ENCODE peak calls at places on chromosomes 7 and 10, in five cellular contexts. One of them, this sample, is unnamed.

GRCh38 chr7:3867847-3868246 is 566.8 kb downstream of the SDK1 start:
- DNase-seq in astrocyte of the spinal cord: no peak
- DNase-seq in IMR-90: peak
- DNase-seq in AG04450: peak
- DNase-seq in choroid plexus epithelial cell: peak
- DNase-seq in this sample: peak

GRCh38 chr7:123548406-123548805 is 9.2 kb downstream of the NDUFA5 start:
- DNase-seq in astrocyte of the spinal cord: no peak
- DNase-seq in IMR-90: no peak
- DNase-seq in AG04450: no peak
- DNase-seq in choroid plexus epithelial cell: no peak
- DNase-seq in this sample: no peak

GRCh38 chr7:99953649-99954048 is 22.2 kb downstream of the AZGP1 start:
- DNase-seq in astrocyte of the spinal cord: no peak
- DNase-seq in IMR-90: peak
- DNase-seq in AG04450: no peak
- DNase-seq in choroid plexus epithelial cell: peak
- DNase-seq in this sample: peak

GRCh38 chr7:52257890-52258289 is 777.5 kb upstream of the POM121L12 start:
- DNase-seq in astrocyte of the spinal cord: no peak
- DNase-seq in IMR-90: no peak
- DNase-seq in AG04450: no peak
- DNase-seq in choroid plexus epithelial cell: no peak
- DNase-seq in this sample: no peak

GRCh38 chr10:1536341-1536740 is 201.0 kb downstream of the ADARB2 start:
- DNase-seq in astrocyte of the spinal cord: no peak
- DNase-seq in IMR-90: no peak
- DNase-seq in AG04450: no peak
- DNase-seq in choroid plexus epithelial cell: no peak
- DNase-seq in this sample: no peak

GRCh38 chr7:29091121-29091601 is 55.2 kb downstream of the CPVL start:
- DNase-seq in astrocyte of the spinal cord: no peak
- DNase-seq in IMR-90: no peak
- DNase-seq in AG04450: no peak
- DNase-seq in choroid plexus epithelial cell: peak
- DNase-seq in this sample: no peak

GRCh38 chr7:103447073-103447960 is 1.3 kb upstream of the SLC26A5 start:
- DNase-seq in astrocyte of the spinal cord: peak
- DNase-seq in IMR-90: peak
- DNase-seq in AG04450: peak
- DNase-seq in choroid plexus epithelial cell: peak
- DNase-seq in this sample: peak

GRCh38 chr10:118734477-118734876 is 20.3 kb downstream of the CACUL1 start:
- DNase-seq in astrocyte of the spinal cord: no peak
- DNase-seq in IMR-90: no peak
- DNase-seq in AG04450: no peak
- DNase-seq in choroid plexus epithelial cell: peak
- DNase-seq in this sample: peak

GRCh38 chr7:50818324-50818723 is 35.6 kb upstream of the GRB10 start:
- DNase-seq in astrocyte of the spinal cord: no peak
- DNase-seq in IMR-90: no peak
- DNase-seq in AG04450: no peak
- DNase-seq in choroid plexus epithelial cell: no peak
- DNase-seq in this sample: no peak

GRCh38 chr7:140165422-140165821 is 11.4 kb downstream of the KDM7A start:
- DNase-seq in astrocyte of the spinal cord: peak
- DNase-seq in IMR-90: peak
- DNase-seq in AG04450: peak
- DNase-seq in choroid plexus epithelial cell: peak
- DNase-seq in this sample: peak

GRCh38 chr7:14305233-14305866 is 315.9 kb upstream of the ETV1 start:
- DNase-seq in astrocyte of the spinal cord: no peak
- DNase-seq in IMR-90: no peak
- DNase-seq in AG04450: no peak
- DNase-seq in choroid plexus epithelial cell: peak
- DNase-seq in this sample: peak

GRCh38 chr10:8013619-8014018 is 40.9 kb upstream of the GATA3 start:
- DNase-seq in astrocyte of the spinal cord: no peak
- DNase-seq in IMR-90: no peak
- DNase-seq in AG04450: no peak
- DNase-seq in choroid plexus epithelial cell: no peak
- DNase-seq in this sample: no peak

GRCh38 chr10:102602272-102603045 is 41.8 kb upstream of the TRIM8 start:
- DNase-seq in astrocyte of the spinal cord: no peak
- DNase-seq in IMR-90: no peak
- DNase-seq in AG04450: no peak
- DNase-seq in choroid plexus epithelial cell: peak
- DNase-seq in this sample: peak

GRCh38 chr7:150357771-150358427 is 10.7 kb upstream of the REPIN1 start:
- DNase-seq in astrocyte of the spinal cord: no peak
- DNase-seq in IMR-90: no peak
- DNase-seq in AG04450: no peak
- DNase-seq in choroid plexus epithelial cell: no peak
- DNase-seq in this sample: no peak

GRCh38 chr10:119427263-119427864 is 115.2 kb downstream of the RGS10 start:
- DNase-seq in astrocyte of the spinal cord: no peak
- DNase-seq in IMR-90: no peak
- DNase-seq in AG04450: no peak
- DNase-seq in choroid plexus epithelial cell: no peak
- DNase-seq in this sample: no peak

GRCh38 chr10:44973323-44974081 is 5.1 kb downstream of the DEPP1 start:
- DNase-seq in astrocyte of the spinal cord: no peak
- DNase-seq in IMR-90: no peak
- DNase-seq in AG04450: no peak
- DNase-seq in choroid plexus epithelial cell: no peak
- DNase-seq in this sample: no peak

GRCh38 chr10:71946700-71947099 is 17.5 kb upstream of the CHST3 start:
- DNase-seq in astrocyte of the spinal cord: no peak
- DNase-seq in IMR-90: no peak
- DNase-seq in AG04450: no peak
- DNase-seq in choroid plexus epithelial cell: no peak
- DNase-seq in this sample: no peak

GRCh38 chr7:110839866-110840265 is 251.1 kb upstream of the LRRN3 start:
- DNase-seq in astrocyte of the spinal cord: peak
- DNase-seq in IMR-90: peak
- DNase-seq in AG04450: peak
- DNase-seq in choroid plexus epithelial cell: peak
- DNase-seq in this sample: peak

GRCh38 chr10:124992462-124993344 is 50.8 kb downstream of the ZRANB1 start:
- DNase-seq in astrocyte of the spinal cord: peak
- DNase-seq in IMR-90: peak
- DNase-seq in AG04450: peak
- DNase-seq in choroid plexus epithelial cell: peak
- DNase-seq in this sample: peak

GRCh38 chr10:12483996-12484944 is 134.9 kb downstream of the CAMK1D start:
- DNase-seq in astrocyte of the spinal cord: no peak
- DNase-seq in IMR-90: no peak
- DNase-seq in AG04450: no peak
- DNase-seq in choroid plexus epithelial cell: no peak
- DNase-seq in this sample: no peak

GRCh38 chr7:102728-103127 is 89.6 kb upstream of the FAM20C start:
- DNase-seq in astrocyte of the spinal cord: no peak
- DNase-seq in IMR-90: no peak
- DNase-seq in AG04450: no peak
- DNase-seq in choroid plexus epithelial cell: no peak
- DNase-seq in this sample: no peak

GRCh38 chr7:13262929-13263530 is 575.6 kb downstream of the ARL4A start:
- DNase-seq in astrocyte of the spinal cord: peak
- DNase-seq in IMR-90: peak
- DNase-seq in AG04450: peak
- DNase-seq in choroid plexus epithelial cell: peak
- DNase-seq in this sample: peak

GRCh38 chr10:79424221-79425073 is 21.0 kb downstream of the ZCCHC24 start:
- DNase-seq in astrocyte of the spinal cord: peak
- DNase-seq in IMR-90: peak
- DNase-seq in AG04450: no peak
- DNase-seq in choroid plexus epithelial cell: peak
- DNase-seq in this sample: peak

GRCh38 chr7:134755422-134756022 is 23.9 kb upstream of the CALD1 start:
- DNase-seq in astrocyte of the spinal cord: peak
- DNase-seq in IMR-90: no peak
- DNase-seq in AG04450: no peak
- DNase-seq in choroid plexus epithelial cell: peak
- DNase-seq in this sample: peak

GRCh38 chr7:155344618-155345433 is 47.1 kb downstream of the INSIG1 start:
- DNase-seq in astrocyte of the spinal cord: peak
- DNase-seq in IMR-90: peak
- DNase-seq in AG04450: peak
- DNase-seq in choroid plexus epithelial cell: peak
- DNase-seq in this sample: peak
- H3K4me3 ChIP-seq in astrocyte of the spinal cord: no peak
- H3K4me3 ChIP-seq in IMR-90: peak
- H3K4me3 ChIP-seq in AG04450: peak
- H3K4me3 ChIP-seq in choroid plexus epithelial cell: peak
- H3K4me3 ChIP-seq in this sample: peak

GRCh38 chr10:88101666-88102065 is 238.2 kb downstream of the PTEN start:
- DNase-seq in astrocyte of the spinal cord: no peak
- DNase-seq in IMR-90: no peak
- DNase-seq in AG04450: no peak
- DNase-seq in choroid plexus epithelial cell: no peak
- DNase-seq in this sample: no peak

GRCh38 chr10:88107698-88108097 is 244.3 kb downstream of the PTEN start:
- DNase-seq in astrocyte of the spinal cord: no peak
- DNase-seq in IMR-90: no peak
- DNase-seq in AG04450: no peak
- DNase-seq in choroid plexus epithelial cell: no peak
- DNase-seq in this sample: no peak

GRCh38 chr10:88106348-88106747 is 242.9 kb downstream of the PTEN start:
- DNase-seq in astrocyte of the spinal cord: no peak
- DNase-seq in IMR-90: no peak
- DNase-seq in AG04450: no peak
- DNase-seq in choroid plexus epithelial cell: no peak
- DNase-seq in this sample: no peak

GRCh38 chr10:88107296-88107695 is 243.9 kb downstream of the PTEN start:
- DNase-seq in astrocyte of the spinal cord: no peak
- DNase-seq in IMR-90: no peak
- DNase-seq in AG04450: no peak
- DNase-seq in choroid plexus epithelial cell: no peak
- DNase-seq in this sample: no peak

DNA sequence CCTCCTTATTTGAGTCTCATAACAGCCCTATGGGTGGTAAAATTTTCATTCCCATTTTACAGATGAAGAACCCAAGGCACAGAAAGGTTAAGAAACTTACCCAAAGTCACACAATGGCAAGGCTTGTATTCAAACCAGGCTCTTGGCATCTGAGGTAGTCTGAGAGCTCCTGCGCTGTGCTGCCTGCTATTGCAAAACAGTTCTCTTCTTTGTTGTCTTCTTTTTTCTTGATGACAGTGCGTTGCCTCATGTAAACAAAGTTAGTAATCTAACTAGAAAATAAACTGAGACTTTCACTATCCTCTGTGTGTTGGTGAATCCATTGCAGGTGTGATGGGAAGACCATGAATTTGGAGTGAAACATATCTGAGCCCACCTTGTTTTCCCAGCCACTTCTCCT is 240.8 kb downstream of the PTEN start:
- DNase-seq in astrocyte of the spinal cord: no peak
- DNase-seq in IMR-90: no peak
- DNase-seq in AG04450: no peak
- DNase-seq in choroid plexus epithelial cell: no peak
- DNase-seq in this sample: no peak
- H3K4me3 ChIP-seq in astrocyte of the spinal cord: no peak
- H3K4me3 ChIP-seq in IMR-90: no peak
- H3K4me3 ChIP-seq in AG04450: no peak
- H3K4me3 ChIP-seq in choroid plexus epithelial cell: no peak
- H3K4me3 ChIP-seq in this sample: no peak

GRCh38 chr10:96833220-96834001 is 1.3 kb downstream of the LCOR start:
- DNase-seq in astrocyte of the spinal cord: peak
- DNase-seq in IMR-90: peak
- DNase-seq in AG04450: no peak
- DNase-seq in choroid plexus epithelial cell: peak
- DNase-seq in this sample: peak

GRCh38 chr10:96832721-96833219 is 672 bp downstream of the LCOR start:
- DNase-seq in astrocyte of the spinal cord: peak
- DNase-seq in IMR-90: peak
- DNase-seq in AG04450: no peak
- DNase-seq in choroid plexus epithelial cell: peak
- DNase-seq in this sample: peak

GRCh38 chr10:96835826-96836365 is 3.8 kb downstream of the LCOR start:
- DNase-seq in astrocyte of the spinal cord: peak
- DNase-seq in IMR-90: peak
- DNase-seq in AG04450: no peak
- DNase-seq in choroid plexus epithelial cell: peak
- DNase-seq in this sample: peak

GRCh38 chr10:96831867-96832720 is at the start of gene LCOR:
- DNase-seq in astrocyte of the spinal cord: peak
- DNase-seq in IMR-90: peak
- DNase-seq in AG04450: peak
- DNase-seq in choroid plexus epithelial cell: peak
- DNase-seq in this sample: peak

DNA sequence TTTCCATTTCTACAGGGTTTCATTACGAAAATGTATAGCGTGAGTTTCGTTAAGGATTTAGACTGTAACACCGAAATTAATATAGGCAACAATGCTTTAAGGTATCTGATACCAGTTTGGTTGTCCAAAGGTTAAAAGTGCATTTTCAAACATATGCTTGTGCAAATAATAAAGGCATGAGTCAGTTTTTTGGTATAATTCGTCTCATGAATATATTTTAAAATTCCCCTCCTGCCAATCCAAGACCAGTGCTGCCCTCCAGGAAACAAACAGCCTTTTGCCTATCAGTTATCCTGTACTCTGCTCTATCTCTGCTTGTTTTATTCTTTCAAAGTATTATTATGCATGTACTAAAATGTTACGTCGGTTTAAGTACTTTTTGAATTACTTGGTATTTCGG is 2.0 kb downstream of the LCOR start:
- DNase-seq in astrocyte of the spinal cord: peak
- DNase-seq in IMR-90: peak
- DNase-seq in AG04450: no peak
- DNase-seq in choroid plexus epithelial cell: peak
- DNase-seq in this sample: peak
- H3K4me3 ChIP-seq in astrocyte of the spinal cord: peak
- H3K4me3 ChIP-seq in IMR-90: peak
- H3K4me3 ChIP-seq in AG04450: peak
- H3K4me3 ChIP-seq in choroid plexus epithelial cell: peak
- H3K4me3 ChIP-seq in this sample: peak

DNA sequence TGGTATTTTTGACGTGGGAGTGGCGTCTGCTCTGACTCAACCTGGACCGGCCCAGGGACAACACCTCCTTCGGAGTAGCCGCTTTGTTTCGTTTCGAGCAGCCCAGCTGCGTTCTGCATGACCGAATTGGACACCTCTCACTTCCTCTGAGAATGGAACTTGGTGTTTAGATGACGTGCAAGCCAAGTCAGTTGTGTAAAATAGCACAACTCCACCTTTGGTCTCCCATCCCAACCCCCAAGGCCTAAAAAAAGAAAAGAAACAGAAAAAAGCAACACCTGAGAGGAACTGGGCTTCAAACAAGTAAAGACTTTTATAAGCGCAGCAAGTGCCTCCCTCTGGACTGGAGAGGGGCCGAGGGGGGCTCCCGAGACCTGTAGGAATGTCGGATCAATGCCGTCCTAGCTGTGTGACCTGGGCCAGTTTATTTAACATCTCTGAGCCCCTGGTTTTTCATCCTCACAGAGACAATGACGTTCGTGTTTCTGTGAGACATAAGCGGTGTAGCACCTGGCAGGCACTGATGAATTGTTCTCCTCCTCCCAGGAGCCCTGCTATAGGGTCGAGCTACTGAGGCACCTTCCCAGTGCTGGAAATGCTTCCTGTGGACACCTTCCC is 52.0 kb upstream of the SMNDC1 start:
- DNase-seq in astrocyte of the spinal cord: peak
- DNase-seq in IMR-90: peak
- DNase-seq in AG04450: peak
- DNase-seq in choroid plexus epithelial cell: peak
- DNase-seq in this sample: peak
- H3K4me3 ChIP-seq in astrocyte of the spinal cord: no peak
- H3K4me3 ChIP-seq in IMR-90: no peak
- H3K4me3 ChIP-seq in AG04450: no peak
- H3K4me3 ChIP-seq in choroid plexus epithelial cell: no peak
- H3K4me3 ChIP-seq in this sample: no peak

This sample was measured in fibroblast of the aortic adventitia.